ENCODE peak calls at places on chromosomes 7 and 10, in six cellular contexts. Y, O, M, R, W and S are unnamed samples.

GRCh38 chr7:156222151-156222550 is 409.9 kb upstream of the SHH start:
- DNase-seq in R (no peak), W (no peak), Y (no peak), M (no peak), O (no peak), S (no peak)

GRCh38 chr10:101774589-101775272 is 1.2 kb downstream of the FGF8 start:
- DNase-seq in O (no peak), Y (no peak), R (no peak), M (peak; percentile 70), W (no peak), S (no peak)

GRCh38 chr7:148883233-148884048 is 650 bp downstream of the EZH2 start:
- DNase-seq in M (no peak), Y (peak; percentile 44), W (peak; percentile 21), O (no peak), R (no peak), S (peak; percentile 40)

GRCh38 chr7:85074992-85075391 is 111.9 kb downstream of the SEMA3D start:
- DNase-seq in W (no peak), O (peak; percentile 59), Y (no peak), R (no peak), M (no peak), S (no peak)

GRCh38 chr10:30594077-30594476 is 35.5 kb downstream of the LYZL2 start:
- DNase-seq in W (no peak), Y (no peak), O (no peak), R (no peak), M (no peak), S (no peak)

GRCh38 chr10:117925369-117925768 is 121.4 kb downstream of the RAB11FIP2 start:
- DNase-seq in O (no peak), Y (no peak), R (no peak), W (no peak), M (no peak), S (no peak)

GRCh38 chr7:11192506-11192905 is 218.8 kb downstream of the PHF14 start:
- DNase-seq in W (no peak), Y (no peak), M (no peak), O (peak; percentile 4), R (no peak), S (peak; percentile 62)

GRCh38 chr10:33291053-33291592 is 43.3 kb downstream of the NRP1 start:
- DNase-seq in Y (no peak), W (peak; percentile 93), R (no peak), M (no peak), O (peak; percentile 87), S (peak; percentile 71)

GRCh38 chr10:91162495-91163268 is 57.8 kb upstream of the PCGF5 start:
- DNase-seq in O (peak; percentile 40), M (peak; percentile 33), W (peak; percentile 22), R (no peak), Y (no peak), S (peak; percentile 54)

GRCh38 chr10:95601116-95601719 is 40.0 kb upstream of the SORBS1 start:
- DNase-seq in R (peak; percentile 88), O (peak; percentile 84), W (peak; percentile 93), Y (peak; percentile 82), M (peak; percentile 92), S (peak; percentile 85)

GRCh38 chr10:2979267-2979660 is 88.1 kb upstream of the PFKP start:
- DNase-seq in W (no peak), O (peak; percentile 27), Y (no peak), R (no peak), M (no peak), S (peak; percentile 30)

GRCh38 chr7:55432937-55433784 is 68.0 kb downstream of the LANCL2 start:
- DNase-seq in M (no peak), O (peak; percentile 59), W (peak; percentile 63), R (no peak), Y (no peak), S (peak; percentile 44)

GRCh38 chr10:124283215-124284046 is 135.3 kb downstream of the OAT start:
- DNase-seq in R (no peak), W (no peak), M (no peak), Y (no peak), O (no peak), S (no peak)

GRCh38 chr10:83539528-83540308 is 599.6 kb upstream of the GHITM start:
- DNase-seq in O (no peak), W (peak; percentile 42), Y (no peak), R (no peak), M (peak; percentile 48), S (peak; percentile 92)

GRCh38 chr10:103507235-103508191 is 14.0 kb downstream of the NEURL1 start:
- DNase-seq in R (no peak), O (no peak), W (no peak), Y (no peak), M (peak; percentile 33), S (no peak)

GRCh38 chr7:108291791-108292440 is 161.8 kb upstream of the LAMB4 start:
- DNase-seq in O (no peak), Y (no peak), M (no peak), W (no peak), R (no peak), S (no peak)

GRCh38 chr10:97640868-97641811 is 669 bp downstream of the PI4K2A start:
- DNase-seq in M (peak; percentile 56), R (no peak), Y (peak; percentile 31), W (peak; percentile 25), O (peak; percentile 77), S (peak; percentile 60)

GRCh38 chr7:45708046-45708950 is 134.1 kb downstream of the ADCY1 start:
- DNase-seq in O (no peak), R (no peak), M (no peak), Y (no peak), W (no peak), S (no peak)

GRCh38 chr7:92698237-92698841 is 108.1 kb upstream of the FAM133B start:
- DNase-seq in R (no peak), M (no peak), O (peak; percentile 92), Y (peak; percentile 12), W (no peak), S (peak; percentile 90)

GRCh38 chr10:52805414-52806285 is 33.1 kb upstream of the MBL2 start:
- DNase-seq in W (no peak), O (no peak), M (no peak), Y (no peak), R (no peak), S (no peak)

GRCh38 chr10:127398140-127398966 is 150.8 kb upstream of the NPS start:
- DNase-seq in M (no peak), Y (peak; percentile 11), R (no peak), O (peak; percentile 73), W (no peak), S (peak; percentile 36)

GRCh38 chr10:126598009-126598408 is 72.5 kb downstream of the C10orf90 start:
- DNase-seq in W (peak; percentile 76), Y (peak; percentile 20), M (peak; percentile 74), R (no peak), O (peak; percentile 27), S (peak; percentile 39)

GRCh38 chr10:16779375-16779774 is 37.8 kb downstream of the RSU1 start:
- DNase-seq in R (no peak), M (no peak), Y (no peak), W (no peak), O (no peak), S (no peak)

GRCh38 chr10:80493482-80494021 is 39.4 kb downstream of the TSPAN14 start:
- DNase-seq in Y (no peak), O (no peak), R (no peak), M (no peak), W (no peak), S (peak; percentile 53)

GRCh38 chr10:69726850-69727249 is 74.9 kb upstream of the COL13A1 start:
- DNase-seq in M (no peak), O (no peak), W (no peak), R (no peak), Y (no peak), S (no peak)

GRCh38 chr7:115558186-115558585 is 472.4 kb downstream of the TFEC start:
- DNase-seq in R (no peak), M (no peak), Y (no peak), O (peak; percentile 70), W (no peak), S (peak; percentile 22)

GRCh38 chr7:142303650-142304049 is 45.8 kb upstream of the PRSS58 start:
- DNase-seq in O (no peak), R (no peak), M (no peak), Y (no peak), W (peak; percentile 84), S (no peak)

GRCh38 chr7:50331564-50332208 is 27.2 kb downstream of the IKZF1 start:
- DNase-seq in M (no peak), O (no peak), R (no peak), W (no peak), Y (no peak), S (no peak)

GRCh38 chr10:43299579-43299978 is 32.7 kb upstream of the RASGEF1A start:
- DNase-seq in M (no peak), O (no peak), Y (no peak), R (no peak), W (no peak), S (no peak)

GRCh38 chr7:138036135-138036534 is 34.2 kb upstream of the CREB3L2 start:
- DNase-seq in W (no peak), M (no peak), O (no peak), Y (no peak), R (no peak), S (no peak)

GRCh38 chr7:41232086-41232485 is 470.8 kb downstream of the INHBA start:
- DNase-seq in Y (no peak), M (no peak), W (no peak), O (peak; percentile 33), R (no peak), S (no peak)

GRCh38 chr10:35336084-35336831 is at the start of gene CCNY:
- DNase-seq in M (peak; percentile 65), O (peak; percentile 56), W (peak; percentile 76), R (no peak), Y (peak; percentile 62), S (peak; percentile 72)
- H3K23ac ChIP-seq in M (no peak within 1 kb of the TSS), O (peak within 1 kb of the TSS; percentile 94), W (no peak within 1 kb of the TSS), R (no peak within 1 kb of the TSS), Y (peak within 1 kb of the TSS; percentile 98), S (peak within 1 kb of the TSS; percentile 46)

GRCh38 chr7:119377861-119378260 is 895.1 kb upstream of the KCND2 start:
- DNase-seq in O (no peak), M (no peak), R (no peak), Y (no peak), W (no peak), S (no peak)
- H3K4me1 ChIP-seq in O (no peaks in the 10 kb centered on the region), M (no peaks in the 10 kb centered on the region), R (no peaks in the 10 kb centered on the region), Y (no peaks in the 10 kb centered on the region), W (no peaks in the 10 kb centered on the region), S (no peaks in the 10 kb centered on the region)

GRCh38 chr7:96026006-96026405 is 253.7 kb downstream of the DYNC1I1 start:
- DNase-seq in O (no peak), M (no peak), R (no peak), Y (no peak), W (no peak), S (no peak)
- H2AFZ ChIP-seq in O (no peak overlapping the region), M (no peak overlapping the region), R (no peak overlapping the region), Y (no peak overlapping the region), W (no peak overlapping the region), S (no peak overlapping the region)

DNA sequence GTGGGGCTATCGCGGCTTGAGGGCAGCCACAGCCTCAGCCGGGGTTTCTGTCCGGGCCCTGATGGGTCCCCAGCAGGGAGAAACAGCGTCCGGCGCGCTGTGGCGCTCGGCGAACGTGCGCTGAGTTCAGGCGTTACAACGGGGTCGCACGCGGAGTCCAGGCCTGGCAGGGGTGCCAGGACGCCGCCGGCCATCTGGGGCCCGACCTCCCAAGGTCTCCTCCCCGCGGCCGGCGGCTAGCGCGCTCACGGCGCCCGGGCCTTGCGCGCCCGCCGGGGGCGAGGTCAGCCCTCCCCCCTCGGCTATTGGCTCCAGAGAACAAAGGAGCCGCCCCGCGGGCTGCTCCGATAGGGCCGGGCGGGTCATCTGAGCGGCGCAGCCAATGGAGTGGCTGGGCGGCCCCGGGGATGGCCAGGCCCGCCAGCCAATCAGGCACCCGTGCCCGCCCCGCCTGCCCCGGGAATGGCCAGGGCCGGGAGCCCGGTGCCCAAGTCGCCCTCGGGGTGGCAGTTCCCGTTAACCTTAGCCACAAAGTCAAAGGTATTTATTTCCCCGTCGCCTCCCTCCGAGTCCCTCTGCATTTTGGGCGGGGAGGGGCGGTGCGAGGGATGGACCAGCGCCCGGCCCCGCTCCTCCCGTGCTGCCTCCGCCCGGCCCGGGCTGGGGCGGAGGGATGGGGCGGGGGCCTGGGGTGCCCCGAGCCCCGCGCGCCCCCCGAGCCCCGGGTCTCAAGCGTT is at the start of gene ZNF775:
- DNase-seq in M (peak; percentile 97), R (peak; percentile 89), O (peak; percentile 89), Y (peak; percentile 94), W (peak; percentile 97), S (peak; percentile 95)
- H3K23ac ChIP-seq in M (no peak within 1 kb of the TSS), R (no peak within 1 kb of the TSS), O (peak within 1 kb of the TSS; percentile 87), Y (peak within 1 kb of the TSS; percentile 96), W (no peak within 1 kb of the TSS), S (peak within 1 kb of the TSS; percentile 86)